ENCODE peak calls at places on chromosomes 3 and 15, in four cellular contexts. M, H, I and U are unnamed samples.

GRCh38 chr3:177538743-177539730 is 341.8 kb upstream of the TBL1XR1 start:
- DNase-seq in I (no peak), M (no peak), H (no peak), U (peak)

GRCh38 chr3:165642761-165643432 is 194.3 kb downstream of the BCHE start:
- DNase-seq in H (no peak), M (peak), I (no peak), U (no peak)

GRCh38 chr3:155737844-155738460 is 6.9 kb downstream of the PLCH1 start:
- DNase-seq in I (no peak), H (no peak), M (no peak), U (peak)

GRCh38 chr15:48602358-48603122 is 43.0 kb downstream of the FBN1 start:
- DNase-seq in I (no peak), M (no peak), H (no peak), U (no peak)

GRCh38 chr3:135992072-135992471 is 26.5 kb downstream of the PPP2R3A start:
- DNase-seq in H (no peak), M (peak), I (no peak), U (no peak)

GRCh38 chr3:195196266-195196665 is 74.7 kb downstream of the XXYLT1 start:
- DNase-seq in I (no peak), M (no peak), H (no peak), U (no peak)

GRCh38 chr3:182357928-182358327 is 435.4 kb upstream of the ATP11B start:
- DNase-seq in M (no peak), H (no peak), I (no peak), U (no peak)

GRCh38 chr15:77860101-77860691 is 217.3 kb downstream of the TBC1D2B start:
- DNase-seq in H (no peak), I (no peak), M (no peak), U (no peak)

GRCh38 chr15:69265347-69265955 is 33.3 kb upstream of the PAQR5 start:
- DNase-seq in I (no peak), H (no peak), M (no peak), U (peak)

GRCh38 chr3:58471025-58471887 is 20.6 kb upstream of the KCTD6 start:
- DNase-seq in I (no peak), H (no peak), M (peak), U (no peak)

GRCh38 chr3:149252272-149252671 is 30.6 kb upstream of the CP start:
- DNase-seq in I (no peak), M (no peak), H (no peak), U (no peak)

GRCh38 chr15:25671132-25671531 is 192.0 kb downstream of the ATP10A start:
- DNase-seq in H (no peak), I (no peak), M (no peak), U (no peak)

GRCh38 chr3:152556731-152557254 is 278.1 kb upstream of the P2RY1 start:
- DNase-seq in M (no peak), H (no peak), I (no peak), U (peak)

GRCh38 chr15:58515807-58516206 is 84.0 kb downstream of the LIPC start:
- DNase-seq in M (no peak), I (no peak), H (no peak), U (peak)

GRCh38 chr15:66698971-66699370 is 3.1 kb upstream of the SMAD6 start:
- DNase-seq in I (no peak), M (no peak), H (no peak), U (no peak)

GRCh38 chr3:156674911-156675743 is 737 bp downstream of the TIPARP start:
- DNase-seq in H (peak), I (peak), M (no peak), U (peak)

GRCh38 chr15:98799991-98800390 is 151.7 kb downstream of the IGF1R start:
- DNase-seq in M (no peak), I (no peak), H (no peak), U (no peak)

GRCh38 chr3:126782554-126782953 is 78.5 kb downstream of the CHCHD6 start:
- DNase-seq in I (no peak), H (no peak), M (peak), U (no peak)

GRCh38 chr15:68795298-68795848 is 25.3 kb downstream of the ANP32A start:
- DNase-seq in I (peak), H (peak), M (no peak), U (peak)

GRCh38 chr15:98657721-98658120 is 9.4 kb downstream of the IGF1R start:
- DNase-seq in H (no peak), M (no peak), I (no peak), U (no peak)

GRCh38 chr3:80733522-80734176 is 965.9 kb upstream of the ROBO1 start:
- DNase-seq in M (no peak), I (no peak), H (no peak), U (no peak)

GRCh38 chr3:128466840-128467541 is at the start of gene DNAJB8:
- DNase-seq in I (no peak), H (no peak), M (no peak), U (no peak)

GRCh38 chr15:70179309-70179892 is 81.7 kb upstream of the TLE3 start:
- DNase-seq in M (no peak), H (no peak), I (no peak), U (no peak)

GRCh38 chr3:38140326-38141172 is 2.1 kb downstream of the MYD88 start:
- DNase-seq in H (no peak), M (no peak), I (no peak), U (no peak)

GRCh38 chr3:143283432-143284128 is 164.0 kb downstream of the CHST2 start:
- DNase-seq in H (no peak), M (no peak), I (no peak), U (no peak)

GRCh38 chr15:68644088-68644904 is 65.5 kb downstream of the CORO2B start:
- DNase-seq in I (no peak), H (no peak), M (no peak), U (no peak)

GRCh38 chr15:41401904-41402267 is 410 bp downstream of the NDUFAF1 start:
- DNase-seq in I (no peak), H (no peak), M (no peak), U (no peak)

GRCh38 chr3:38611866-38612265 is 37.6 kb downstream of the SCN5A start:
- DNase-seq in H (no peak), M (no peak), I (no peak), U (no peak)

GRCh38 chr3:52120576-52121458 is 33.4 kb downstream of the POC1A start:
- DNase-seq in I (no peak), M (no peak), H (no peak), U (peak)

GRCh38 chr15:77009176-77009575 is 14.2 kb downstream of the PSTPIP1 start:
- DNase-seq in I (no peak), M (no peak), H (no peak), U (no peak)

GRCh38 chr3:44981220-44981619 is 5.2 kb downstream of the EXOSC7 start:
- DNase-seq in M (no peak), I (no peak), H (no peak), U (no peak)

GRCh38 chr3:51621091-51621892 is 49.8 kb upstream of the TEX264 start:
- DNase-seq in M (no peak), H (no peak), I (no peak), U (no peak)

GRCh38 chr15:58985443-58985842 is 2.0 kb upstream of the RNF111 start:
- DNase-seq in I (no peak), H (peak), M (no peak), U (no peak)

GRCh38 chr3:48440590-48440958 is 517 bp downstream of the TMA7 start:
- DNase-seq in H (no peak), I (no peak), M (no peak), U (no peak)

GRCh38 chr3:181700168-181701087 is 11.3 kb upstream of the SOX2 start:
- DNase-seq in M (peak), H (peak), I (peak), U (peak)

GRCh38 chr3:145145461-145145860 is 1015.5 kb downstream of the PLOD2 start:
- DNase-seq in I (no peak), M (no peak), H (no peak), U (no peak)

GRCh38 chr3:87313641-87314040 is 37.3 kb upstream of the POU1F1 start:
- DNase-seq in I (no peak), H (no peak), M (no peak), U (no peak)

GRCh38 chr3:97810779-97811390 is 10.9 kb upstream of the CRYBG3 start:
- DNase-seq in I (no peak), M (no peak), H (no peak), U (no peak)

GRCh38 chr3:160719710-160720109 is 36.3 kb upstream of the PPM1L start:
- DNase-seq in M (no peak), I (no peak), H (no peak), U (no peak)

GRCh38 chr3:160722331-160722730 is 33.7 kb upstream of the PPM1L start:
- DNase-seq in I (no peak), M (no peak), H (no peak), U (no peak)

GRCh38 chr3:160725326-160725725 is 30.7 kb upstream of the PPM1L start:
- DNase-seq in M (no peak), H (no peak), I (no peak), U (no peak)

GRCh38 chr3:160720123-160720746 is 35.8 kb upstream of the PPM1L start:
- DNase-seq in I (no peak), M (no peak), H (peak), U (peak)
- TF ChIP-seq CTCF in I (no peak), M (peak), H (peak), U (peak)

GRCh38 chr3:94512876-94513275 is 450.0 kb downstream of the NSUN3 start:
- DNase-seq in H (no peak), M (no peak), I (no peak), U (no peak)

GRCh38 chr3:94515983-94516382 is 453.1 kb downstream of the NSUN3 start:
- DNase-seq in M (no peak), I (no peak), H (no peak), U (no peak)

GRCh38 chr3:94513600-94513999 is 450.7 kb downstream of the NSUN3 start:
- DNase-seq in I (no peak), M (no peak), H (no peak), U (no peak)
- TF ChIP-seq CTCF in I (no peak), M (no peak), H (no peak), U (no peak)

DNA sequence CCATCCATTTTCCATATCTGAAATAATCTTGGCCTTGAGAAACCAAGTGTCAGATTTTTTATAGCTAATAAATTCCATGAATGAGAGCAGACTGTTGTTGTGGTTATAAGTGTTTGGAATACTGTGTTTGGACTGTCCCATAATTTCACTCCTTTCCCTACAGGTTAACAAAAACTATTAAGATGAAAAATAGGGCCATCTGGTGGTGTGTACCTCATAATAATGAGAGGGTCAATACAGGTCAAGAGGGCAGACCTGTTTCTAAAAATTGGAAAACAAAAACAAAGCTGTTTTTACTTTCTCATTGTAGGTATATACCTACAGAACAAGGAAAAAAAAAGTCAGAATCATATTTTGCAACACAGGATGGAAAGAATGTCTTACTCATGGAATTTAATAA is 553.8 kb upstream of the SGO1 start:
- DNase-seq in H (no peak), M (no peak), I (no peak), U (no peak)
- TF ChIP-seq CTCF in H (no peak), M (no peak), I (no peak), U (no peak)

GRCh38 chr3:161101609-161102008 is 3.5 kb downstream of the B3GALNT1 start:
- DNase-seq in H (no peak), I (no peak), M (no peak), U (no peak)

GRCh38 chr3:161107311-161107710 is 2.2 kb upstream of the B3GALNT1 start:
- DNase-seq in M (no peak), I (no peak), H (no peak), U (no peak)

GRCh38 chr3:161108840-161109239 is 3.7 kb upstream of the B3GALNT1 start:
- DNase-seq in I (no peak), M (no peak), H (no peak), U (no peak)

GRCh38 chr3:161100994-161101393 is 4.2 kb downstream of the B3GALNT1 start:
- DNase-seq in I (no peak), H (no peak), M (no peak), U (no peak)

GRCh38 chr3:161104561-161105551 is at the start of gene B3GALNT1:
- DNase-seq in M (peak), H (peak), I (peak), U (peak)
- TF ChIP-seq CTCF in M (no peak), H (no peak), I (no peak), U (no peak)

DNA sequence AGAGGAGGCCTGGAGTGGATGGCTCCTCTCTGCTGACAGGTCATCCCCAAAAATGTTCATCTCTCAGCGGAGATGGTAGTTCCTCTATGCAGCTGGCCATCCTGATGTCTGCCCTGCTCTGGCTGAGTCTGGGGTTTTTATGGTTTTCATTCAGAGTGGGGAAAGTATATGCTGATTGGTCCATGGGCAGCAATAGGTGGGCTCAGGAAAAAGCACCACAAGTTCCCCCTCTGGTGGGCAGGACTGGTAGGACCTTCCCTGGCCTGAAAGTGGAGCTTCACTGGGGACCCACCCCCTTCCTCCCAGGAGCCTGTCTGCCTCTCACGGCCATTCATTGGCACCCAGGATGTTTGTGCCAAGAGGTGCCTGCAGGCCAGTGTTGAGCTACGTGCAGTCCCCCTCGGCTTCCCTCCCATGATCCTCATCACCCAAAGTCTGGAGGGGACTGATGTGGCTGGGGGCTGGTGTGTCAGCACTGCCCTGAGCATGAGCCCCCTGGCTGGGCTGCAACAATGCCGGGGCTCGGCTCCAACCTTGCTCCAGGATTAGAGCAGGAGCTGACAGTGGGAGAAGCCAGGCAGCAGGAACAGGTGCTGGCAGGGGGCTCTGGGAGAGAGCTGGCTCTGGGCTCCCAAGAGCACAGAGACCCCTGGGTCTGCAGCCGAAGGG is 13.1 kb upstream of the BLOC1S6 start:
- DNase-seq in H (peak), M (no peak), I (peak), U (peak)
- TF ChIP-seq CTCF in H (peak), M (peak), I (peak), U (peak)

GRCh38 chr15:101101676-101102075 is 150.2 kb downstream of the CHSY1 start:
- DNase-seq in M (no peak), H (no peak), I (no peak), U (no peak)

GRCh38 chr15:101103589-101103988 is 148.3 kb downstream of the CHSY1 start:
- DNase-seq in H (no peak), M (no peak), I (no peak), U (no peak)

GRCh38 chr15:101104186-101104585 is 147.7 kb downstream of the CHSY1 start:
- DNase-seq in I (no peak), M (no peak), H (no peak), U (no peak)

GRCh38 chr15:101100593-101101442 is 151.0 kb downstream of the CHSY1 start:
- DNase-seq in I (no peak), H (no peak), M (no peak), U (no peak)

GRCh38 chr15:101102746-101103145 is 149.1 kb downstream of the CHSY1 start:
- DNase-seq in I (no peak), M (no peak), H (no peak), U (no peak)
- TF ChIP-seq CTCF in I (no peak), M (no peak), H (no peak), U (no peak)

DNA sequence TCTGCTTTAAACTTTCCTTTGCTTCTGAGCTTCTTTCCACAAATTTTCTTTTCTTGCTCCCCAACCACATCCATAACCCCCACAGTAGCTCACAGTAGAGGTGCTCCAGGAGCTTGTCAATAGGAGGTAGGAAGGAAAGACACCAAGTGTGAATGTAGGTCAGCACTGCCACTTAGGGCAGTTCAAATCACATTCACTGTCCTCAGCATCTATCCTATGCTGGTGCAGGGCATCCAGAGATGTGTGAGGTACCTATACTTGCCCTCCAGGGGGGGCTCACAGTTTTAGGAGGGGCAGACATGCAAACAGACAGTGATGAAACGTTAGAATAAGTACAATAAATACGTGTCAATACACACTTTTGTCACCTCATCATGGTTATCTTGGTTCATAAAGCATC is 1.5 kb upstream of the SPSB4 start:
- DNase-seq in M (no peak), H (peak), I (no peak), U (no peak)
- TF ChIP-seq CTCF in M (peak), H (peak), I (peak), U (no peak)